ENCODE peak calls at places on chromosome X, in four cellular contexts. B, M, C and J are unnamed samples.

GRCh38 chrX:110132450-110133114 is 129.7 kb downstream of the TMEM164 start:
- DNase-seq in M (no peak), B (no peak), C (no peak), J (no peak)

GRCh38 chrX:70322784-70323183 is 32.9 kb downstream of the KIF4A start:
- DNase-seq in C (no peak), M (no peak), B (no peak), J (no peak)

GRCh38 chrX:69298466-69299140 is 133.3 kb upstream of the PJA1 start:
- DNase-seq in C (no peak), M (no peak), B (no peak), J (no peak)

GRCh38 chrX:153381684-153382532 is 19.2 kb downstream of the PNMA6E start:
- DNase-seq in M (no peak), B (no peak), C (peak; percentile 28), J (no peak)

GRCh38 chrX:373641-374471 is 12.9 kb downstream of the PPP2R3B start:
- DNase-seq in M (no peak), B (no peak), C (no peak), J (no peak)

GRCh38 chrX:103157511-103158316 is 57.2 kb upstream of the BEX4 start:
- DNase-seq in B (no peak), M (peak; percentile 5), C (no peak), J (no peak)

GRCh38 chrX:45133465-45133864 is 67.2 kb downstream of the DIPK2B start:
- DNase-seq in C (no peak), M (no peak), B (no peak), J (no peak)

GRCh38 chrX:139192386-139192961 is 338.1 kb upstream of the F9 start:
- DNase-seq in B (no peak), C (no peak), M (no peak), J (no peak)

GRCh38 chrX:34918856-34919255 is 23.7 kb upstream of the FAM47B start:
- DNase-seq in B (no peak), C (no peak), M (peak; percentile 22), J (no peak)

GRCh38 chrX:44550563-44550962 is 7.9 kb upstream of the FUNDC1 start:
- DNase-seq in M (no peak), C (no peak), B (no peak), J (no peak)

GRCh38 chrX:84188320-84188834 is 378 bp upstream of the RPS6KA6 start:
- DNase-seq in M (no peak), C (no peak), B (peak; percentile 5), J (no peak)

GRCh38 chrX:103664363-103664762 is 22.1 kb downstream of the MORF4L2 start:
- DNase-seq in B (no peak), M (no peak), C (no peak), J (no peak)

GRCh38 chrX:1153940-1154339 is 58.5 kb downstream of the CRLF2 start:
- DNase-seq in C (no peak), M (peak; percentile 29), B (no peak), J (no peak)

GRCh38 chrX:76279007-76279406 is 106.1 kb downstream of the PBDC1 start:
- DNase-seq in M (peak; percentile 10), C (peak; percentile 32), B (peak; percentile 10), J (peak; percentile 11)

GRCh38 chrX:70046978-70047377 is 2.8 kb downstream of the AWAT2 start:
- DNase-seq in M (no peak), C (no peak), B (no peak), J (no peak)

GRCh38 chrX:83759872-83760271 is 101.1 kb upstream of the CYLC1 start:
- DNase-seq in B (no peak), M (no peak), C (no peak), J (no peak)

GRCh38 chrX:132435222-132435621 is 53.6 kb downstream of the MBNL3 start:
- DNase-seq in C (no peak), B (no peak), M (no peak), J (no peak)

GRCh38 chrX:41045960-41046567 is 39.2 kb upstream of the USP9X start:
- DNase-seq in B (no peak), C (no peak), M (peak; percentile 32), J (no peak)

GRCh38 chrX:102746134-102746584 is 25.6 kb downstream of the GPRASP3 start:
- DNase-seq in C (no peak), M (no peak), B (peak; percentile 23), J (no peak)

GRCh38 chrX:153554519-153555167 is 37.2 kb downstream of the ATP2B3 start:
- DNase-seq in M (peak; percentile 18), C (peak; percentile 59), B (peak; percentile 44), J (peak; percentile 35)

GRCh38 chrX:35380808-35381700 is 417.1 kb upstream of the MAGEB16 start:
- DNase-seq in C (no peak), M (no peak), B (no peak), J (no peak)

GRCh38 chrX:154648931-154649863 is 4.2 kb downstream of the CTAG2 start:
- DNase-seq in C (no peak), M (no peak), B (no peak), J (no peak)

GRCh38 chrX:80648023-80648422 is 161.7 kb downstream of the BRWD3 start:
- DNase-seq in M (no peak), C (no peak), B (no peak), J (no peak)

GRCh38 chrX:55159556-55159955 is 60.6 kb upstream of the PAGE5 start:
- DNase-seq in M (no peak), C (no peak), B (no peak), J (no peak)

GRCh38 chrX:5646818-5647217 is 581.8 kb downstream of the NLGN4X start:
- DNase-seq in B (no peak), M (no peak), C (no peak), J (no peak)
- H3K4me1 ChIP-seq in B (no peaks in the 10 kb centered on the region), M (no peaks in the 10 kb centered on the region), C (no peaks in the 10 kb centered on the region), J (no peaks in the 10 kb centered on the region)

GRCh38 chrX:2697741-2698294 is 6.7 kb downstream of the CD99 start:
- DNase-seq in C (peak; percentile 40), M (peak; percentile 31), B (no peak), J (no peak)

GRCh38 chrX:2699959-2700358 is 8.9 kb downstream of the CD99 start:
- DNase-seq in M (no peak), C (no peak), B (no peak), J (no peak)

GRCh38 chrX:2701600-2701999 is 10.5 kb downstream of the CD99 start:
- DNase-seq in C (no peak), M (no peak), B (peak; percentile 44), J (no peak)

GRCh38 chrX:2698604-2699003 is 7.5 kb downstream of the CD99 start:
- DNase-seq in C (no peak), M (no peak), B (no peak), J (no peak)

GRCh38 chrX:2700405-2701320 is 9.6 kb downstream of the CD99 start:
- DNase-seq in B (no peak), C (no peak), M (no peak), J (no peak)
- H3K4me1 ChIP-seq in B (peaks cover 21% of the 10 kb centered on the region), C (peaks cover 99% of the 10 kb centered on the region), M (peaks cover 29% of the 10 kb centered on the region), J (peaks cover 61% of the 10 kb centered on the region)

DNA sequence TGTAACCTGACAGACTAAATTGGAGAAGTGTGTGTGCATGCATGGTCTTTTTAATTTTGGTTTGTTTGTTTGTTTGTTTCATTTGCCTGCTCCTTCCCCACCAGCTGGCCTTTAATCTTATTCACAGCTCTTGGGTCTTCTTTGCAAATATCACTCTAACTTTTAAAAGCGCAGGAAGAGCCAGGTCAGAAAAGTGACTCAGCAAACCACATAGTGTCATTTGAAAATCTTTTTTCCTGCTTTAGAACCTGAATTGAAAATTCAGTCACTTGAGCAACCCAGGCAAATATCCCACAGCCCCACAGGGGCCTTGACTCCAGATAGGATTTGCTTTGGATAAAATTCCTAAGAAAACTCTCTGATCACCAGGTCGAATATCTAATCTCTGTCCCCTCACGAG is 4.6 kb downstream of the TMEM255A start:
- DNase-seq in C (no peak), B (no peak), M (no peak), J (no peak)
- H3K4me1 ChIP-seq in C (peaks cover 40% of the 10 kb centered on the region), B (no peaks in the 10 kb centered on the region), M (no peaks in the 10 kb centered on the region), J (peaks cover 14% of the 10 kb centered on the region)

GRCh38 chrX:13081385-13082285 is 37.2 kb upstream of the FAM9C start:
- DNase-seq in B (no peak), C (no peak), M (no peak), J (no peak)
- H3K4me1 ChIP-seq in B (no peaks in the 10 kb centered on the region), C (peaks cover 100% of the 10 kb centered on the region), M (peaks cover 20% of the 10 kb centered on the region), J (peaks cover 41% of the 10 kb centered on the region)

GRCh38 chrX:107744868-107745267 is 30.7 kb downstream of the TSC22D3 start:
- DNase-seq in M (no peak), B (no peak), C (no peak), J (no peak)
- H3K4me1 ChIP-seq in M (peaks cover 19% of the 10 kb centered on the region), B (peaks cover 7% of the 10 kb centered on the region), C (peaks cover 37% of the 10 kb centered on the region), J (peaks cover 28% of the 10 kb centered on the region)

GRCh38 chrX:94775640-94776039 is 1101.6 kb downstream of the FAM133A start:
- DNase-seq in C (no peak), B (no peak), M (no peak), J (no peak)
- H3K4me1 ChIP-seq in C (no peaks in the 10 kb centered on the region), B (no peaks in the 10 kb centered on the region), M (no peaks in the 10 kb centered on the region), J (no peaks in the 10 kb centered on the region)